ENCODE peak calls at places on chromosomes 1 and 21, in ten cellular contexts. U is lower lobe of right lung, R is neural progenitor cell, N is HAP-1, H is tibial artery, F is cardiac muscle cell, X is heart left ventricle, K is PC-3, C is esophagus muscularis mucosa, E is ascending aorta. S is an unnamed sample. For H3K36me3 and H3K27me3, the result is how much of the 10 kb centered on the place peaks cover.

GRCh38 chr1:86352096-86352495 is 44.0 kb downstream of the ODF2L start:
- DNase-seq in U (no peak), R (no peak), N (no peak), H (no peak), F (peak), X (no peak), K (no peak), C (no peak), E (no peak), S (no peak)

GRCh38 chr1:101101362-101101761 is 75.8 kb upstream of the DPH5 start:
- DNase-seq in U (no peak), R (no peak), N (no peak), H (no peak), F (peak), X (no peak), K (peak), C (no peak), E (no peak), S (no peak)

GRCh38 chr1:247639381-247639981 is 34.1 kb downstream of the OR2G3 start:
- DNase-seq in U (peak), R (peak), N (no peak), H (peak), F (peak), X (peak), K (peak), C (no peak), E (no peak), S (no peak)

GRCh38 chr1:113928129-113928949 is 785 bp upstream of the HIPK1 start:
- DNase-seq in U (no peak), R (no peak), N (no peak), H (no peak), F (no peak), X (no peak), K (peak), C (no peak), E (no peak), S (no peak)

GRCh38 chr1:202159534-202160371 is 649 bp downstream of the PTPN7 start:
- DNase-seq in U (no peak), R (no peak), N (no peak), H (no peak), F (no peak), X (no peak), K (no peak), C (no peak), E (no peak), S (no peak)

GRCh38 chr21:33199516-33200217 is 30.1 kb upstream of the IFNAR2 start:
- DNase-seq in U (no peak), R (peak), N (peak), H (peak), F (peak), X (peak), K (peak), C (peak), E (no peak), S (peak)

GRCh38 chr1:203353486-203353885 is 2.6 kb upstream of the FMOD start:
- DNase-seq in U (no peak), R (no peak), N (no peak), H (no peak), F (no peak), X (no peak), K (no peak), C (no peak), E (no peak), S (no peak)

GRCh38 chr1:119470958-119471357 is 36.1 kb upstream of the HSD3B1 start:
- DNase-seq in U (no peak), R (no peak), N (no peak), H (no peak), F (no peak), X (no peak), K (no peak), C (peak), E (no peak), S (no peak)

GRCh38 chr1:6625579-6626149 is 996 bp downstream of the THAP3 start:
- DNase-seq in U (no peak), R (no peak), N (no peak), H (no peak), F (peak), X (no peak), K (peak), C (no peak), E (no peak), S (no peak)

GRCh38 chr1:85479491-85479890 is 14.5 kb upstream of the DDAH1 start:
- DNase-seq in U (no peak), R (no peak), N (no peak), H (no peak), F (no peak), X (no peak), K (no peak), C (no peak), E (no peak), S (no peak)

GRCh38 chr1:203265541-203265940 is 36.1 kb upstream of the CHIT1 start:
- DNase-seq in U (no peak), R (no peak), N (no peak), H (no peak), F (no peak), X (no peak), K (peak), C (no peak), E (no peak), S (no peak)

GRCh38 chr1:160097196-160097910 is 1.1 kb downstream of the IGSF8 start:
- DNase-seq in U (no peak), R (no peak), N (no peak), H (no peak), F (no peak), X (no peak), K (no peak), C (no peak), E (no peak), S (no peak)

GRCh38 chr1:234933475-234933874 is 195.2 kb downstream of the TOMM20 start:
- DNase-seq in U (peak), R (no peak), N (no peak), H (peak), F (peak), X (peak), K (peak), C (no peak), E (peak), S (no peak)

GRCh38 chr1:171381866-171382210 is 67.9 kb downstream of the FMO4 start:
- DNase-seq in U (no peak), R (no peak), N (no peak), H (no peak), F (no peak), X (no peak), K (no peak), C (no peak), E (no peak), S (no peak)

GRCh38 chr1:27356628-27357280 is 10.0 kb downstream of the MAP3K6 start:
- DNase-seq in U (peak), R (peak), N (no peak), H (no peak), F (no peak), X (no peak), K (no peak), C (no peak), E (no peak), S (no peak)

GRCh38 chr1:178821134-178821866 is 49.6 kb downstream of the ANGPTL1 start:
- DNase-seq in U (no peak), R (no peak), N (no peak), H (no peak), F (no peak), X (no peak), K (no peak), C (no peak), E (no peak), S (no peak)

GRCh38 chr1:33302325-33302724 is 18.6 kb downstream of the A3GALT2 start:
- DNase-seq in U (no peak), R (no peak), N (no peak), H (peak), F (peak), X (no peak), K (no peak), C (no peak), E (no peak), S (no peak)

GRCh38 chr1:206103979-206104378 is 13.2 kb downstream of the AVPR1B start:
- DNase-seq in U (no peak), R (no peak), N (no peak), H (no peak), F (no peak), X (no peak), K (no peak), C (peak), E (no peak), S (no peak)

GRCh38 chr1:40401427-40402201 is 28.1 kb downstream of the SMAP2 start:
- DNase-seq in U (no peak), R (no peak), N (no peak), H (no peak), F (no peak), X (peak), K (no peak), C (no peak), E (no peak), S (no peak)

GRCh38 chr1:110875216-110875731 is 2.3 kb downstream of the CD53 start:
- DNase-seq in U (no peak), R (no peak), N (no peak), H (no peak), F (no peak), X (no peak), K (no peak), C (no peak), E (no peak), S (no peak)

GRCh38 chr1:234756066-234756783 is 146.2 kb upstream of the IRF2BP2 start:
- DNase-seq in U (no peak), R (no peak), N (no peak), H (peak), F (peak), X (no peak), K (no peak), C (no peak), E (no peak), S (no peak)

GRCh38 chr1:94332952-94333351 is 85.2 kb upstream of the ABCD3 start:
- DNase-seq in U (no peak), R (no peak), N (no peak), H (no peak), F (no peak), X (no peak), K (peak), C (no peak), E (no peak), S (no peak)

GRCh38 chr1:8598783-8599182 is 218.7 kb downstream of the RERE start:
- DNase-seq in U (no peak), R (peak), N (no peak), H (no peak), F (peak), X (peak), K (no peak), C (no peak), E (no peak), S (no peak)

GRCh38 chr1:200379431-200379755 is 30.4 kb downstream of the ZNF281 start:
- DNase-seq in U (no peak), R (no peak), N (no peak), H (no peak), F (peak), X (no peak), K (peak), C (no peak), E (no peak), S (no peak)

GRCh38 chr1:205186191-205186590 is 25.3 kb downstream of the DSTYK start:
- DNase-seq in U (no peak), R (no peak), N (no peak), H (no peak), F (no peak), X (no peak), K (no peak), C (no peak), E (no peak), S (no peak)

GRCh38 chr1:11492235-11492634 is 13.3 kb downstream of the DISP3 start:
- DNase-seq in U (no peak), R (no peak), N (no peak), H (no peak), F (no peak), X (no peak), K (no peak), C (no peak), E (no peak), S (no peak)

GRCh38 chr1:160637821-160638539 is 8.9 kb downstream of the SLAMF1 start:
- DNase-seq in U (no peak), R (no peak), N (no peak), H (no peak), F (peak), X (no peak), K (no peak), C (no peak), E (no peak), S (no peak)

GRCh38 chr1:233569636-233570035 is 44.3 kb upstream of the KCNK1 start:
- DNase-seq in U (no peak), R (no peak), N (no peak), H (no peak), F (peak), X (no peak), K (peak), C (no peak), E (no peak), S (no peak)

DNA sequence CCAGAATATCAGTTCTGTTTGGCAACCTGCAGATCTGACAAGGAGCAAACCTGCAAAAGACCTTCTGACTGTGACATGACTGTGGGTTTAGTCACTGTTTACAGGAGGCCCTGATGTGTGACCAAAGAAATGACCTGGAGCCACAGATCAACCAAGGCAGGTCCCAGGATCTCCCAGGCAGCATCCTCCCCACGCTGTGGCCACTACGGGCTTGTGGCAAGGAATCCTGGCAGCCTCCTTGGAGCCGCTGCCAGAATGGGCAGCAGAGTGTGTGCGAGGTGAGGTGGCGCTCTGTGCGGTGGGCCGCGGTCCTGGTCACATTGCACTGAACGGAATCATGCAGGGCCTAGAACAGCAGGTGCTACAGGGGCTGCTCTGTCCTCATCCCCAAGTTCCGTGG is 15.9 kb downstream of the MCM3AP start:
- DNase-seq in U (no peak), R (no peak), N (no peak), H (no peak), F (no peak), X (no peak), K (peak), C (no peak), E (no peak), S (no peak)
- H3K36me3 ChIP-seq in U (half or more), R (under half), N (half or more), H (half or more), F (half or more), X (half or more), K (half or more), C (half or more), E (half or more), S (half or more)

DNA sequence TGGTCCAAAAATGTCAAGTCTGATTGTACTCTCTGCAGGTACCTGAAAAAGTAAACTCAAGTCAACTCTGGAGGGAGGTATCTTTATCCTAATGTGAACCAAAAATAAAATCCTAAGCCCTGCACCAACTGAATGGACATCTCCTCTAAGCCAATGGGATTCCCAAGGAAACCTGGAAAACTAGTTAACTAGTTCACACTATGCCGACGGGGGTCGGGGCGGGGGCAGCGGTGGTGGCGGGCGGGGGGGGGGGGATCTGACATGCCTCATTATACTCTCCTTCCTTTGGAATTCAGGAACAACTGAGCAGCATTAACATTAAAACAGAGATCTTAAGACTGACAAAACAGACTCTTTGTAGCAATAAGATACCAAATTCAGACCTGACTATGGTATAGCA is 452.6 kb upstream of the CAMK1G start:
- DNase-seq in U (no peak), R (no peak), N (no peak), H (no peak), F (no peak), X (no peak), K (no peak), C (no peak), E (no peak), S (no peak)
- H3K27me3 ChIP-seq in U (under half), R (under half), N (under half), H (under half), F (under half), X (under half), K (under half), C (under half), E (under half), S (under half)

GRCh38 chr21:38894899-38895298 is 89.2 kb downstream of the ETS2 start:
- DNase-seq in U (no peak), R (no peak), N (no peak), H (no peak), F (no peak), X (no peak), K (no peak), C (no peak), E (no peak), S (no peak)
- H3K4me3 ChIP-seq in U (no peak), R (no peak), N (no peak), H (no peak), F (no peak), X (no peak), K (no peak), C (no peak), E (no peak), S (no peak)

GRCh38 chr1:156117414-156118174 is 3.1 kb downstream of the LMNA start:
- DNase-seq in U (no peak), R (no peak), N (no peak), H (no peak), F (no peak), X (no peak), K (peak), C (no peak), E (no peak), S (no peak)
- H3K36me3 ChIP-seq in U (under half), R (under half), N (under half), H (under half), F (under half), X (under half), K (under half), C (under half), E (under half), S (under half)

DNA sequence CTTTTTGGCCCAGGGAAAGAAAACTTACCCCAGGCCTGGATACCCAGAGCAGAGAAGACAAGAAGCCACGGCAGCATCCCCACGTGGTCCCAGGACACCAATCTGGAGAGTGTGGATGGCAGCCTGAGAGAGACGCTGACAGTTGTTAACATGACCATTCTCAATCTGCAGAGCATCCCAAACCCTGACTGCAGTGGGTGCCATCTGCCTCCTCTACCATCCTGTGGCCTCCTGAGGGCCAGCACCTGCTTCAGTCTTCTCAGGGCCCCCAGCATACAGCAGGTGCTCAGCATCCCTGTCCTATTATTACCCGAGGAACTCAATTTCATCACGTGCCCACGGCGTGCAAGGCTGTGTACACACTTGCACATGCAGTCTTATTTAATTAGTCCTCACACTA is 785 bp downstream of the PGLYRP4 start:
- DNase-seq in U (no peak), R (no peak), N (no peak), H (no peak), F (no peak), X (no peak), K (no peak), C (peak), E (no peak), S (no peak)
- H3K27me3 ChIP-seq in U (under half), R (under half), N (under half), H (half or more), F (under half), X (under half), K (half or more), C (half or more), E (under half), S (under half)

GRCh38 chr1:155173478-155174333 is at the start of gene TRIM46:
- DNase-seq in U (no peak), R (peak), N (no peak), H (peak), F (peak), X (no peak), K (peak), C (peak), E (no peak), S (no peak)

GRCh38 chr1:155170101-155170785 is 2.9 kb downstream of the KRTCAP2 start:
- DNase-seq in U (no peak), R (no peak), N (no peak), H (peak), F (no peak), X (no peak), K (no peak), C (no peak), E (no peak), S (no peak)

GRCh38 chr1:155172732-155173477 is at the start of gene KRTCAP2:
- DNase-seq in U (peak), R (peak), N (peak), H (peak), F (peak), X (peak), K (peak), C (peak), E (peak), S (peak)

GRCh38 chr1:155170806-155171205 is 2.3 kb downstream of the KRTCAP2 start:
- DNase-seq in U (no peak), R (no peak), N (no peak), H (no peak), F (no peak), X (no peak), K (no peak), C (no peak), E (no peak), S (no peak)

DNA sequence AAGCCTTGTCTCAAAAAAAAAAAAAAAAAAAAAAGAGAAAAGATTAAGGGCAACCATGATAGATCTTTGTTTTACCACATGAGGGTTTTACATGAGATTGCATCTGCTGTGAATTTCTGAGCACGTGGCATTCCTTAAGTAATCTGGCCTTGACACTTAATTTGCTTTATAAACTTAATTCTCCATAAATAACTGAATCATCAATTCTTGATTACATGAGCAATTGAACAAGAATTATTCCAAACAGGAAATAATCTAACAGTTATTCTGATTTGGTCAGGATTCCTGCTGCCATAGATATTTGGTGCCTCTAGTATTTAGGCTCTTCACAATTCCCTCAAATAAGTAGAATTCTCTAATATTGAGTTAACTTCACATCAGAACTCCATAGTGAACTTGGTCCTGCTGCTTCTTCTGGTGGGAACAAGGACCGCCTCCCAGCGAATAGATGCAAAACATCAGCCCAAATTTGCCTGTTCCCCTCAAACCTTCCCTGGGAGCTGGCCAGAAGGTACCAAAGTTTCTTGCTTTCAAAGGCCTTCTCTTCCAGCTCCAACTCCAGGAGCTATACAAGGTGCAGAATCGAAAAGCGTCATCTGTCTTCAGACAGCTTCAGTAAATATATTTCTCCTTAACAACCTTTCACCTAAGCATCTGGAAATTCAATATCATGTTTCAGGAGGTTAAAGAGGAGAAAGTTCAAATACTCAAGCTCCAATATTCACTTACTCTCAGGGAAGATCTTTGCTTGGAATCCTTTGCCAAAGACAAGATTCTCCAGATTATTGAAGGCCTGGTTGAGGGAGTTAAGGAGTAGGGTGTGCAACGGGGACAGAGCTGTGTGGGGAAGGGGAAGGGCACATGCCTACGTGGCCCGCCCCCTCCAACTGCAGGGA is 1.0 kb downstream of the KRTCAP2 start:
- DNase-seq in U (no peak), R (no peak), N (no peak), H (peak), F (no peak), X (no peak), K (no peak), C (peak), E (no peak), S (no peak)
- H3K4me3 ChIP-seq in U (peak), R (peak), N (peak), H (peak), F (peak), X (peak), K (peak), C (peak), E (peak), S (peak)